ENCODE peak calls at places on chromosomes 1 and 21, in four cellular contexts. P is WTC11; L is EL; D is stimulated activated CD8-positive, alpha-beta memory T cell treated with anti-CD3 and anti-CD28 coated beads, Interleukin-15, amount 100 ng/mL, for 48 hours. X is an unnamed sample.
A peak's percentile ranks its signal among the peaks of the same experiment; 100 is the strongest.

GRCh38 chr1:177340601-177341067 is 169.9 kb downstream of the BRINP2 start:
- DNase-seq in P (no peak), L (no peak), D (no peak), X (no peak)

GRCh38 chr1:226542623-226543103 is 5.9 kb upstream of the STUM start:
- DNase-seq in D (no peak), L (no peak), P (no peak), X (peak; percentile 32)

GRCh38 chr1:203099121-203099520 is 13.3 kb upstream of the MYOG start:
- DNase-seq in P (no peak), D (no peak), L (no peak), X (no peak)

GRCh38 chr1:157399343-157399983 is 152.9 kb downstream of the FCRL5 start:
- DNase-seq in D (no peak), L (no peak), P (no peak), X (no peak)

GRCh38 chr1:167627615-167627864 is 2.5 kb upstream of the RCSD1 start:
- DNase-seq in L (no peak), D (no peak), P (no peak), X (no peak)

GRCh38 chr1:67688526-67689219 is 3.7 kb downstream of the GADD45A start:
- DNase-seq in P (no peak), L (peak; percentile 44), D (no peak), X (peak; percentile 33)

GRCh38 chr1:41574842-41575241 is 90.4 kb upstream of the EDN2 start:
- DNase-seq in L (no peak), P (no peak), D (no peak), X (peak; percentile 31)

GRCh38 chr1:216919033-216919970 is 196.1 kb upstream of the ESRRG start:
- DNase-seq in L (no peak), D (no peak), P (no peak), X (no peak)

GRCh38 chr1:180157108-180157507 is 2.4 kb downstream of the QSOX1 start:
- DNase-seq in D (no peak), P (no peak), L (peak; percentile 70), X (no peak)

GRCh38 chr1:55057956-55058298 is 18.6 kb downstream of the PCSK9 start:
- DNase-seq in D (no peak), L (no peak), P (no peak), X (no peak)

GRCh38 chr1:116359060-116359830 is 13.8 kb upstream of the ATP1A1 start:
- DNase-seq in L (peak; percentile 48), D (no peak), P (no peak), X (peak; percentile 73)

GRCh38 chr21:41139951-41140350 is 28.0 kb upstream of the BACE2 start:
- DNase-seq in L (no peak), P (no peak), D (no peak), X (no peak)

GRCh38 chr1:24364605-24364974 is 45.4 kb downstream of the GRHL3 start:
- DNase-seq in D (no peak), P (no peak), L (no peak), X (no peak)

GRCh38 chr1:175514309-175515001 is 228.9 kb downstream of the TNR start:
- DNase-seq in D (peak; percentile 20), P (no peak), L (no peak), X (peak; percentile 84)

GRCh38 chr1:155192346-155193274 is 15.1 kb downstream of the THBS3 start:
- DNase-seq in P (peak; percentile 66), L (no peak), D (no peak), X (peak; percentile 85)

GRCh38 chr1:17358557-17358956 is 13.4 kb upstream of the PADI6 start:
- DNase-seq in L (no peak), D (no peak), P (no peak), X (no peak)

GRCh38 chr1:234144866-234145265 is 228.4 kb upstream of the COA6 start:
- DNase-seq in L (no peak), D (no peak), P (no peak), X (no peak)

GRCh38 chr1:197184190-197184589 is 37.7 kb upstream of the ASPM start:
- DNase-seq in P (no peak), D (no peak), L (no peak), X (no peak)

GRCh38 chr1:19840228-19840627 is 25.1 kb upstream of the RNF186 start:
- DNase-seq in P (no peak), D (no peak), L (no peak), X (no peak)

GRCh38 chr21:41659791-41660560 is 106.9 kb downstream of the RIPK4 start:
- DNase-seq in L (peak; percentile 47), D (no peak), P (no peak), X (peak; percentile 61)

GRCh38 chr1:3659093-3659492 is 6.8 kb downstream of the TP73 start:
- DNase-seq in P (no peak), D (no peak), L (no peak), X (no peak)

GRCh38 chr1:51433269-51433971 is 85.6 kb downstream of the EPS15 start:
- DNase-seq in L (peak; percentile 21), D (no peak), P (no peak), X (peak; percentile 53)

GRCh38 chr1:156928043-156928602 is 7.7 kb downstream of the LRRC71 start:
- DNase-seq in L (no peak), D (no peak), P (no peak), X (no peak)

GRCh38 chr1:25905680-25906643 is at the start of gene STMN1:
- DNase-seq in P (peak; percentile 97), D (peak; percentile 89), L (peak; percentile 96), X (peak; percentile 89)

GRCh38 chr1:91835087-91835521 is 50.8 kb downstream of the TGFBR3 start:
- DNase-seq in P (no peak), D (no peak), L (no peak), X (peak; percentile 59)

X was measured in kidney tubule cell.